ENCODE peak calls at places on chromosomes 16 and 17, in four cellular contexts. I is posterior vena cava, Y is Kasumi-1, N is nephron progenitor cell. S is an unnamed sample.

GRCh38 chr16:46972429-46972970 is 974 bp downstream of the DNAJA2 start:
- DNase-seq in I (no peak), Y (peak; percentile 95), N (no peak), S (no peak)

GRCh38 chr17:41511130-41511529 is 5.7 kb upstream of the KRT13 start:
- DNase-seq in Y (no peak), I (no peak), N (no peak), S (no peak)

GRCh38 chr17:16477255-16477654 is 14.7 kb downstream of the LRRC75A start:
- DNase-seq in I (no peak), N (no peak), Y (no peak), S (no peak)

GRCh38 chr17:75565066-75565465 is 22.5 kb upstream of the MYO15B start:
- DNase-seq in Y (peak; percentile 4), N (no peak), I (no peak), S (no peak)

GRCh38 chr16:88467433-88468051 is 14.5 kb downstream of the ZFPM1 start:
- DNase-seq in I (no peak), Y (no peak), N (no peak), S (no peak)

GRCh38 chr16:75648265-75649076 is 898 bp downstream of the TERF2IP start:
- DNase-seq in Y (peak; percentile 77), I (peak; percentile 94), N (peak; percentile 88), S (peak; percentile 93)

GRCh38 chr17:41869426-41869825 is 4.2 kb upstream of the KLHL11 start:
- DNase-seq in N (no peak), I (peak; percentile 42), Y (no peak), S (no peak)

GRCh38 chr16:87416826-87417471 is 24.8 kb downstream of the MAP1LC3B start:
- DNase-seq in I (peak; percentile 82), N (no peak), Y (peak; percentile 69), S (no peak)

GRCh38 chr17:37792787-37793186 is 47.9 kb upstream of the HNF1B start:
- DNase-seq in Y (no peak), N (no peak), I (no peak), S (no peak)

GRCh38 chr16:1414532-1415265 is at the start of gene UNKL:
- DNase-seq in N (peak; percentile 91), Y (peak; percentile 3), I (peak; percentile 92), S (peak; percentile 92)

GRCh38 chr17:55547027-55547670 is 35.9 kb upstream of the SMIM36 start:
- DNase-seq in N (no peak), I (no peak), Y (no peak), S (no peak)

GRCh38 chr17:37818689-37819088 is 73.8 kb upstream of the HNF1B start:
- DNase-seq in I (no peak), Y (no peak), N (no peak), S (peak; percentile 81)

GRCh38 chr16:30377812-30378235 is 3.2 kb downstream of the MYL11 start:
- DNase-seq in Y (peak; percentile 61), N (peak; percentile 82), I (peak; percentile 98), S (peak; percentile 99)

GRCh38 chr16:30472328-30472942 is at the start of gene ITGAL:
- DNase-seq in Y (peak; percentile 58), I (peak; percentile 88), N (no peak), S (no peak)

GRCh38 chr16:83015871-83016270 is 389.1 kb downstream of the CDH13 start:
- DNase-seq in I (no peak), Y (no peak), N (no peak), S (no peak)

GRCh38 chr16:87584271-87584670 is 18.0 kb upstream of the JPH3 start:
- DNase-seq in Y (no peak), N (no peak), I (no peak), S (no peak)

GRCh38 chr17:51166987-51167931 is 1.0 kb downstream of the NME2 start:
- DNase-seq in N (peak; percentile 81), I (peak; percentile 86), Y (peak; percentile 64), S (peak; percentile 83)

GRCh38 chr16:30741461-30741914 is 6.7 kb upstream of the PHKG2 start:
- DNase-seq in Y (no peak), I (peak; percentile 71), N (no peak), S (peak; percentile 82)

GRCh38 chr17:40479754-40480480 is 21.5 kb downstream of the TNS4 start:
- DNase-seq in Y (peak; percentile 51), I (no peak), N (no peak), S (no peak)

GRCh38 chr17:66272699-66273390 is 29.6 kb upstream of the PRKCA start:
- DNase-seq in N (no peak), I (no peak), Y (no peak), S (no peak)

GRCh38 chr17:64025732-64026294 is 5.4 kb upstream of the ICAM2 start:
- DNase-seq in I (peak; percentile 92), Y (peak; percentile 95), N (peak; percentile 82), S (peak; percentile 92)

GRCh38 chr17:78450696-78451344 is 72.4 kb downstream of the PGS1 start:
- DNase-seq in I (no peak), Y (peak; percentile 64), N (no peak), S (no peak)

GRCh38 chr17:20009052-20009301 is 182 bp upstream of the SPECC1 start:
- DNase-seq in I (no peak), N (no peak), Y (peak; percentile 26), S (no peak)

GRCh38 chr17:81991684-81992513 is 14.5 kb downstream of the ASPSCR1 start:
- DNase-seq in N (peak; percentile 75), Y (no peak), I (no peak), S (peak; percentile 92)

GRCh38 chr16:78045865-78046581 is 23.7 kb downstream of the CLEC3A start:
- DNase-seq in N (peak; percentile 99), I (peak; percentile 82), Y (peak; percentile 17), S (peak; percentile 90)

GRCh38 chr17:56497132-56497531 is 96.4 kb upstream of the NOG start:
- DNase-seq in Y (no peak), I (no peak), N (no peak), S (no peak)

GRCh38 chr17:2926019-2926650 is 129.9 kb downstream of the RAP1GAP2 start:
- DNase-seq in Y (no peak), I (no peak), N (no peak), S (peak; percentile 82)

GRCh38 chr16:87086156-87086555 is 231.0 kb downstream of the C16orf95 start:
- DNase-seq in N (no peak), I (no peak), Y (no peak), S (no peak)

GRCh38 chr16:54086791-54087190 is 199.8 kb downstream of the IRX3 start:
- DNase-seq in I (no peak), Y (no peak), N (no peak), S (no peak)

GRCh38 chr16:83771306-83771942 is 36.4 kb upstream of the HSBP1 start:
- DNase-seq in Y (no peak), N (no peak), I (no peak), S (peak; percentile 82)

GRCh38 chr17:28846231-28846630 is 3.6 kb upstream of the FAM222B start:
- DNase-seq in Y (no peak), N (no peak), I (peak; percentile 20), S (peak; percentile 12)

S was measured in kidney.